ENCODE peak calls at places on chromosome X, in four cellular contexts. J, S, E and N are unnamed samples.
A peak's percentile ranks its signal among the peaks of the same experiment; 100 is the strongest.

GRCh38 chrX:133813991-133814390 is 171.4 kb downstream of the GPC3 start:
- DNase-seq in J (no peak), S (no peak), E (peak; percentile 1), N (no peak)

GRCh38 chrX:35787867-35788266 is 10.3 kb upstream of the MAGEB16 start:
- DNase-seq in E (no peak), J (no peak), S (no peak), N (no peak)

GRCh38 chrX:39212456-39212855 is 411.2 kb downstream of the MID1IP1 start:
- DNase-seq in J (no peak), S (peak; percentile 14), E (no peak), N (no peak)

GRCh38 chrX:121298499-121298898 is 251.1 kb downstream of the GLUD2 start:
- DNase-seq in E (no peak), J (no peak), S (no peak), N (no peak)

GRCh38 chrX:153551135-153551534 is 33.7 kb downstream of the ATP2B3 start:
- DNase-seq in S (no peak), J (no peak), E (peak; percentile 23), N (no peak)

GRCh38 chrX:134631404-134632346 is 26.6 kb downstream of the PLAC1 start:
- DNase-seq in S (no peak), E (peak; percentile 56), J (no peak), N (no peak)

GRCh38 chrX:118148737-118149136 is 32.1 kb upstream of the KLHL13 start:
- DNase-seq in J (no peak), E (no peak), S (no peak), N (no peak)

GRCh38 chrX:42704454-42704853 is 73.5 kb downstream of the PPP1R2C start:
- DNase-seq in E (peak; percentile 1), S (no peak), J (no peak), N (no peak)

GRCh38 chrX:101210630-101211029 is 9.0 kb upstream of the DRP2 start:
- DNase-seq in J (no peak), E (no peak), S (no peak), N (no peak)

GRCh38 chrX:39174761-39175417 is 373.6 kb downstream of the MID1IP1 start:
- DNase-seq in E (no peak), J (no peak), S (no peak), N (no peak)

GRCh38 chrX:45150821-45151220 is 49.9 kb downstream of the DIPK2B start:
- DNase-seq in J (no peak), E (no peak), S (no peak), N (no peak)

GRCh38 chrX:98452456-98452855 is 1568.7 kb downstream of the RPA4 start:
- DNase-seq in S (no peak), J (no peak), E (no peak), N (no peak)

GRCh38 chrX:151912221-151912620 is 468 bp upstream of the MAGEA4 start:
- DNase-seq in E (no peak), S (no peak), J (no peak), N (no peak)

GRCh38 chrX:151789179-151789800 is 54.7 kb downstream of the CNGA2 start:
- DNase-seq in E (peak; percentile 80), S (no peak), J (peak; percentile 86), N (no peak)

GRCh38 chrX:2313864-2314646 is 186.7 kb downstream of the DHRSX start:
- DNase-seq in S (no peak), J (no peak), E (no peak), N (no peak)

GRCh38 chrX:137058339-137059127 is 24.7 kb upstream of the GPR101 start:
- DNase-seq in E (no peak), J (no peak), S (no peak), N (no peak)

GRCh38 chrX:9147631-9148189 is 113.8 kb upstream of the FAM9B start:
- DNase-seq in S (no peak), E (no peak), J (no peak), N (no peak)

GRCh38 chrX:15761564-15762191 is 23.6 kb downstream of the CA5B start:
- DNase-seq in E (peak; percentile 40), S (peak; percentile 30), J (no peak), N (no peak)

GRCh38 chrX:70762285-70762684 is 146.2 kb downstream of the TEX11 start:
- DNase-seq in J (no peak), E (no peak), S (no peak), N (no peak)